ENCODE peak calls at places on chromosomes 6 and 20, in four cellular contexts. D is spleen, Q is suprapubic skin, L is GM12878. G is an unnamed sample.

GRCh38 chr6:53528107-53528506 is 16.8 kb downstream of the GCLC start:
- DNase-seq in D (no peak), Q (no peak), L (no peak), G (no peak)

GRCh38 chr6:135540207-135540877 is 42.8 kb upstream of the AHI1 start:
- DNase-seq in D (no peak), Q (no peak), L (no peak), G (no peak)

GRCh38 chr6:8468731-8469130 is 33.4 kb upstream of the SLC35B3 start:
- DNase-seq in D (no peak), Q (no peak), L (no peak), G (no peak)

GRCh38 chr6:7086488-7086887 is 21.3 kb upstream of the RREB1 start:
- DNase-seq in D (peak), Q (no peak), L (peak), G (no peak)

GRCh38 chr20:41030536-41031242 is 2.1 kb downstream of the TOP1 start:
- DNase-seq in D (no peak), Q (no peak), L (no peak), G (no peak)

GRCh38 chr6:142693446-142693845 is 251.5 kb downstream of the HIVEP2 start:
- DNase-seq in D (no peak), Q (no peak), L (no peak), G (no peak)

GRCh38 chr20:45343867-45344721 is 4.1 kb downstream of the SDC4 start:
- DNase-seq in D (no peak), Q (no peak), L (no peak), G (peak)

GRCh38 chr6:116511424-116512131 is at the start of gene CALHM5:
- DNase-seq in D (no peak), Q (no peak), L (no peak), G (no peak)

GRCh38 chr6:148104131-148104530 is 238.5 kb upstream of the SASH1 start:
- DNase-seq in D (no peak), Q (no peak), L (no peak), G (no peak)

GRCh38 chr6:148392611-148393160 is 50.0 kb downstream of the SASH1 start:
- DNase-seq in D (no peak), Q (no peak), L (no peak), G (no peak)

GRCh38 chr6:5290097-5290496 is 28.8 kb downstream of the FARS2 start:
- DNase-seq in D (no peak), Q (no peak), L (no peak), G (no peak)

GRCh38 chr20:46324960-46325703 is 16.8 kb upstream of the CDH22 start:
- DNase-seq in D (no peak), Q (no peak), L (no peak), G (no peak)

GRCh38 chr6:100370265-100370664 is 94.5 kb downstream of the SIM1 start:
- DNase-seq in D (no peak), Q (no peak), L (no peak), G (no peak)

GRCh38 chr20:58045156-58045555 is 183.3 kb downstream of the ANKRD60 start:
- DNase-seq in D (no peak), Q (no peak), L (no peak), G (no peak)

GRCh38 chr6:7107578-7108195 is at the start of gene RREB1:
- DNase-seq in D (peak), Q (no peak), L (no peak), G (peak)

GRCh38 chr6:17004269-17004668 is 97.6 kb upstream of the STMND1 start:
- DNase-seq in D (no peak), Q (no peak), L (no peak), G (no peak)

GRCh38 chr20:52256465-52256864 is 64.9 kb upstream of the ZFP64 start:
- DNase-seq in D (no peak), Q (no peak), L (no peak), G (no peak)

GRCh38 chr6:157860505-157860991 is 37.5 kb downstream of the SNX9 start:
- DNase-seq in D (no peak), Q (no peak), L (no peak), G (no peak)

GRCh38 chr6:110041830-110042229 is 63.7 kb downstream of the GPR6 start:
- DNase-seq in D (no peak), Q (no peak), L (no peak), G (no peak)

GRCh38 chr20:19911810-19912382 is 105.3 kb upstream of the NAA20 start:
- DNase-seq in D (no peak), Q (no peak), L (no peak), G (no peak)

GRCh38 chr6:70216767-70217166 is 86.1 kb downstream of the COL9A1 start:
- DNase-seq in D (no peak), Q (no peak), L (no peak), G (no peak)

GRCh38 chr6:70219943-70220613 is 82.8 kb downstream of the COL9A1 start:
- DNase-seq in D (no peak), Q (no peak), L (no peak), G (no peak)

GRCh38 chr6:70221025-70221714 is 81.7 kb downstream of the COL9A1 start:
- DNase-seq in D (no peak), Q (no peak), L (no peak), G (no peak)

GRCh38 chr6:70210462-70210861 is 92.4 kb downstream of the COL9A1 start:
- DNase-seq in D (no peak), Q (no peak), L (no peak), G (no peak)

DNA sequence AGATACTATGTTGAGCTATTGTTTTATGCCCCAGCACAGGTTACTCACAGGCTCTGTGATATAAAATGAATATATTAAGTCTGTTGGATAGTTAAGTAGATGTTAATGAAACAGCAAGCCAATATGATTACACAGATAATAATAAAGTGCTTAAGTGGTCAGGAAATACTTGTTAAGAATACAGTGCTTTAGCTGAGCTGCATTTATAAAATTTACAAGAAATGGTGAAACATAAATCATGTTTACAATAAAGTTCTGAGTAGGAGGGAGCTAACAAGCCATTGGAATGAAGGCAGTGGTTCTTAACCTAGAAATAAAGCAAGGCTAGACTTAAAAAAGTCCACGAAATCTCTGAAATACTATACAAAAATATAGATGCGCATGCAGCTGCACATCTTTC is 87.4 kb downstream of the COL9A1 start:
- DNase-seq in D (no peak), Q (no peak), L (no peak), G (no peak)
- TF ChIP-seq POLR2AphosphoS5 in D (no peak), Q (no peak), L (no peak), G (no peak)

GRCh38 chr20:3173582-3174441 is 463 bp upstream of the LZTS3 start:
- DNase-seq in D (peak), Q (peak), L (no peak), G (peak)
- TF ChIP-seq POLR2A in D (no peak), Q (no peak), L (no peak), G (no peak)

GRCh38 chr6:15062311-15063252 is 183.3 kb upstream of the JARID2 start:
- DNase-seq in D (no peak), Q (no peak), L (no peak), G (no peak)
- TF ChIP-seq POLR2AphosphoS5 in D (no peak), Q (no peak), L (no peak), G (no peak)

GRCh38 chr6:85458184-85458583 is 8.3 kb downstream of the NT5E start:
- DNase-seq in D (no peak), Q (no peak), L (no peak), G (no peak)

GRCh38 chr6:85460154-85460950 is 10.5 kb downstream of the NT5E start:
- DNase-seq in D (no peak), Q (no peak), L (no peak), G (no peak)

GRCh38 chr6:85460951-85461805 is 11.3 kb downstream of the NT5E start:
- DNase-seq in D (no peak), Q (no peak), L (peak), G (peak)

GRCh38 chr6:85458782-85459181 is 8.9 kb downstream of the NT5E start:
- DNase-seq in D (no peak), Q (no peak), L (no peak), G (no peak)

GRCh38 chr6:85459224-85459901 is 9.5 kb downstream of the NT5E start:
- DNase-seq in D (no peak), Q (no peak), L (no peak), G (no peak)
- TF ChIP-seq POLR2A in D (no peak), Q (no peak), L (no peak), G (no peak)

DNA sequence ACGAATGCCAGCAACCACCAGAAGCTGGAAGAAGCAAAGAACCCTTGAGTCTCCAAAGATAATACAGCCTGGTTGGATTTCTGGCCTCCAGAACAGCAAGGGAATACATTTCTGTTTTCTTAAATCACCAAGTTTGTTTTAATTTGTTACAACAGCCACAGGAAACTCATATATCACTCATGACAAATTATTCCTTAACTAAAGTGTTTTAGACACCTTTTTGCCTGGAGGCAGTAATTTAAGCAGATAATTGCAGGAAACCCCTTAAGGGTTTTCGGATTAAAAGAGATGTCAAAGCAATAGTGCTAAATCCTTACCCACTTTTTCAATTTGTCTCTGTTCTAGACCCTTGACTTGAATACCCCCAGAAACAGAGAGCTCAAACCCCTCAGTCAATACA is 1050.0 kb downstream of the EPHA7 start:
- DNase-seq in D (no peak), Q (no peak), L (no peak), G (no peak)
- TF ChIP-seq POLR2AphosphoS5 in D (no peak), Q (no peak), L (no peak), G (no peak)

GRCh38 chr20:48616481-48616880 is 211.3 kb downstream of the PREX1 start:
- DNase-seq in D (peak), Q (no peak), L (no peak), G (no peak)
- TF ChIP-seq POLR2A in D (no peak), Q (no peak), L (no peak), G (no peak)

GRCh38 chr6:44332585-44332984 is 9.9 kb upstream of the SPATS1 start:
- DNase-seq in D (no peak), Q (no peak), L (no peak), G (no peak)
- TF ChIP-seq POLR2AphosphoS5 in D (no peak), Q (no peak), L (no peak), G (no peak)

DNA sequence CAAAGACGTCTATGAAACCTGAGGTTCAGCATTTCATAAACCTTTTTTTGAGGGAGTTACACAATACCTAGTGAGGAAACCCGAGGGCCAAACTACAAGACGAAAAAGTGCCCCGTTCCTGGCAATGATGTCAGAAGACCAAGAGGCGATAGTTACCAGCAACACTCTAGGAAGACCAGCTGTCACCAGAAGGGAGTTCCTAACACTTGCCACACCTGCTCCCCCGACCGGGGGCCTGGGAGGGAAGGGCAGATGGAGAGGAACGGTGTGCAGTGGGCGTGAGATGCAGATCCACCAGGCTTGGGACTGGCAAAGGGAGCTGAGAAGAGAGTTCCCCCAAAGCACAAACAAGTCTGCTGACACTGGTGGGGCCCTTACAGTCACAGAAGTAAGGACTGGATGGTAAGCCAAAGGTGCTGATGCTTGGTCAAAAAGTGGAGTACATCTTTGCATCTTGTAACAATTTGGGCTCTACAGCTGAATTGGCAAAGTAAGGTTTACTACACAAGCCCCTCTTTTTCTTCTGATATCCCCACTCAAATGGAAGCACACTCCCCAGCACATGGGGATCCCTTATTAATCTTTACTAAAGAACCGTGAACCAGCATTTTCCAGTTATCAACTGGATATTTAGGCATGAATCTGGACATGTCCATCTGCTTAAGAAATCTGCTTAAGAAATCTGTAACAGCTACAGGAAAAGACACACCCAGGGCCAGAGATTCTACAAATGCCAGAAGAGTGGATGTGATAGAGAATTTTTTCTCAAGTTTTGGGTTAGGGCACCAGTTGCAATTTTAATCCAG is 38.5 kb downstream of the PANK2 start:
- DNase-seq in D (peak), Q (no peak), L (no peak), G (no peak)
- TF ChIP-seq POLR2A in D (peak), Q (no peak), L (peak), G (no peak)

DNA sequence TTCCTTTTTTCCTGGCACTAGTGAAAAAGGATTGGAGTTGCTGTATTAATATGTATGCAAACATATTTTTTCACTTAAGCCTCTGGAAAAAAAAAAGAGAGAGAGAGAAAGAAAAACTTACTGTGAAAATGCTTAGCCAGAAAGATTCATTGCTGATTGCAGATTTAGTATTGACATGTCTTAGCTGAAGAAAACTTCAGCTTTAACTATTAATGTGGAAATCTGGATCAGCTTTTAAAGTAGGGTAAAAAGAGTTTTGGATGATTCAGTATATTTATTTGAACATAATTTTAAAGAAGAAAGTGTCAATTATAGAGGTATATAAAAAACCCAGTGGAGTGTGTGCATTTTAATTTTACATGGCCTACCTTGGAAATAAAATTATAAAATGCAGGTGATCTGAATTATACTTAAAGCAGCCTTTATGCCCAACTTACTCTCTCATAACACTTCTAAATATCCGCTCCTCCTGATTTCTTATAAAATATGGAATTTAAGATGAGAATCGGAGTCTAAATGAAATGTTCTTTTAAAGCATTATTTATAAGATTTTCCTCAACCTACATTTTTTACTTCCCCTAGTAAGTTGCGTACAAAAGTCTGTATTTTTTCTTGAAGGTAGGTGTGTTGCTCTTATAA is 3.6 kb downstream of the CITED2 start:
- DNase-seq in D (no peak), Q (no peak), L (no peak), G (no peak)
- TF ChIP-seq POLR2AphosphoS5 in D (no peak), Q (no peak), L (no peak), G (no peak)